ENCODE peak calls at places on chromosomes 13 and 19, in ten cellular contexts. A, X, P, Y, B, W, Z, U, Q and T are unnamed samples.

GRCh38 chr19:38837656-38838121 is 6.1 kb upstream of the ECH1 start:
- DNase-seq in A (no peak), X (no peak), P (no peak), Y (no peak), B (no peak), W (peak), Z (peak), U (no peak), Q (no peak), T (no peak)

GRCh38 chr13:43273362-43273761 is 250.0 kb downstream of the DNAJC15 start:
- DNase-seq in A (peak), X (no peak), P (peak), Y (no peak), B (no peak), W (peak), Z (no peak), U (no peak), Q (no peak), T (no peak)

GRCh38 chr13:114109646-114110045 is 22.8 kb downstream of the RASA3 start:
- DNase-seq in A (no peak), X (no peak), P (no peak), Y (no peak), B (no peak), W (peak), Z (peak), U (no peak), Q (peak), T (peak)

GRCh38 chr19:3027292-3027691 is 1.8 kb downstream of the TLE2 start:
- DNase-seq in A (no peak), X (no peak), P (no peak), Y (no peak), B (no peak), W (no peak), Z (no peak), U (no peak), Q (no peak), T (no peak)

GRCh38 chr13:98651716-98652115 is 74.8 kb upstream of the STK24 start:
- DNase-seq in A (no peak), X (no peak), P (no peak), Y (no peak), B (no peak), W (no peak), Z (no peak), U (no peak), Q (no peak), T (no peak)

GRCh38 chr13:39038569-39038898 is 278 bp downstream of the NHLRC3 start:
- DNase-seq in A (no peak), X (peak), P (no peak), Y (peak), B (peak), W (peak), Z (no peak), U (no peak), Q (peak), T (no peak)

GRCh38 chr19:41192574-41193419 is at the start of gene CYP2S1:
- DNase-seq in A (no peak), X (no peak), P (no peak), Y (no peak), B (no peak), W (peak), Z (peak), U (peak), Q (no peak), T (no peak)

GRCh38 chr19:27776524-27776923 is 1436.4 kb downstream of the UQCRFS1 start:
- DNase-seq in A (no peak), X (no peak), P (no peak), Y (no peak), B (no peak), W (no peak), Z (no peak), U (no peak), Q (no peak), T (no peak)

GRCh38 chr13:85586422-85586831 is 212.8 kb downstream of the SLITRK6 start:
- DNase-seq in A (peak), X (no peak), P (peak), Y (no peak), B (no peak), W (no peak), Z (no peak), U (no peak), Q (no peak), T (no peak)

GRCh38 chr13:101415358-101416174 is 742 bp downstream of the NALCN start:
- DNase-seq in A (no peak), X (no peak), P (no peak), Y (no peak), B (no peak), W (no peak), Z (no peak), U (peak), Q (peak), T (no peak)

GRCh38 chr19:1254081-1254527 is 5.7 kb downstream of the MIDN start:
- DNase-seq in A (no peak), X (no peak), P (no peak), Y (no peak), B (peak), W (peak), Z (no peak), U (no peak), Q (no peak), T (no peak)

GRCh38 chr13:113410472-113411201 is 42.7 kb downstream of the ADPRHL1 start:
- DNase-seq in A (peak), X (no peak), P (peak), Y (no peak), B (peak), W (peak), Z (peak), U (no peak), Q (peak), T (no peak)

GRCh38 chr13:113297370-113297871 is 382 bp downstream of the LAMP1 start:
- DNase-seq in A (no peak), X (peak), P (peak), Y (no peak), B (peak), W (peak), Z (peak), U (peak), Q (no peak), T (no peak)

GRCh38 chr13:50592412-50593145 is 250.9 kb downstream of the DLEU7 start:
- DNase-seq in A (peak), X (no peak), P (peak), Y (no peak), B (no peak), W (peak), Z (no peak), U (no peak), Q (no peak), T (no peak)

GRCh38 chr19:18762125-18763023 is 28.7 kb downstream of the COMP start:
- DNase-seq in A (no peak), X (no peak), P (peak), Y (no peak), B (no peak), W (peak), Z (peak), U (no peak), Q (no peak), T (peak)

GRCh38 chr19:38421856-38422255 is 4.2 kb downstream of the RASGRP4 start:
- DNase-seq in A (no peak), X (no peak), P (no peak), Y (no peak), B (no peak), W (no peak), Z (no peak), U (no peak), Q (no peak), T (no peak)

GRCh38 chr13:36766295-36766694 is 52.7 kb upstream of the RFXAP start:
- DNase-seq in A (peak), X (no peak), P (peak), Y (no peak), B (no peak), W (peak), Z (no peak), U (no peak), Q (no peak), T (no peak)

GRCh38 chr13:113997845-113998751 is 24.2 kb upstream of the C13orf46 start:
- DNase-seq in A (no peak), X (no peak), P (peak), Y (no peak), B (peak), W (peak), Z (no peak), U (no peak), Q (peak), T (no peak)